ENCODE peak calls at places on chromosomes 3 and 15, in seven cellular contexts. U is amniotic stem cell; X is NCI-H1436; I is GM04504; R is activated CD8-positive, alpha-beta memory T cell treated with anti-CD3 and anti-CD28 coated beads for 48 hours; S is endothelial cell; J is GM12865. L is an unnamed sample.

GRCh38 chr3:54188176-54188791 is 65.9 kb downstream of the CACNA2D3 start:
- DNase-seq in U (peak), R (peak), X (no peak), S (peak), J (peak), I (peak), L (peak)

GRCh38 chr3:169945313-169945712 is 21.3 kb upstream of the SEC62 start:
- DNase-seq in I (no peak), U (no peak), X (no peak), J (peak), S (no peak), R (peak), L (peak)

GRCh38 chr3:165635791-165636681 is 201.2 kb downstream of the BCHE start:
- DNase-seq in S (no peak), X (no peak), J (no peak), R (no peak), U (no peak), I (no peak), L (no peak)

GRCh38 chr3:59424268-59425010 is 374.6 kb upstream of the CFAP20DC start:
- DNase-seq in R (no peak), J (peak), S (no peak), U (no peak), X (no peak), I (peak), L (peak)

GRCh38 chr3:195282982-195283381 is 12.0 kb upstream of the XXYLT1 start:
- DNase-seq in S (no peak), U (no peak), I (no peak), R (no peak), J (no peak), X (no peak), L (no peak)

GRCh38 chr15:27059610-27060202 is 88.7 kb downstream of the GABRG3 start:
- DNase-seq in U (no peak), I (no peak), J (peak), X (peak), S (peak), R (peak), L (peak)

GRCh38 chr3:197286678-197287077 is 11.7 kb downstream of the DLG1 start:
- DNase-seq in I (no peak), J (no peak), U (no peak), S (no peak), X (no peak), R (no peak), L (no peak)

GRCh38 chr3:144942501-144943197 is 971.0 kb downstream of the DIPK2A start:
- DNase-seq in R (no peak), U (no peak), J (no peak), X (no peak), I (no peak), S (no peak), L (no peak)

GRCh38 chr3:124770341-124771082 is 40.3 kb downstream of the UMPS start:
- DNase-seq in X (no peak), I (no peak), R (no peak), U (no peak), S (no peak), J (peak), L (no peak)

GRCh38 chr3:195761031-195761430 is 40.3 kb downstream of the MUC20 start:
- DNase-seq in X (no peak), S (no peak), J (no peak), R (no peak), I (no peak), U (no peak), L (no peak)

GRCh38 chr3:103009609-103010008 is 574.8 kb downstream of the ZPLD1 start:
- DNase-seq in X (no peak), R (no peak), U (no peak), J (no peak), S (no peak), I (no peak), L (no peak)

GRCh38 chr15:69854521-69855171 is 243.1 kb downstream of the TLE3 start:
- DNase-seq in U (peak), X (no peak), R (no peak), I (peak), S (no peak), J (no peak), L (no peak)

GRCh38 chr3:30253832-30254231 is 352.6 kb upstream of the TGFBR2 start:
- DNase-seq in J (no peak), X (no peak), I (no peak), R (no peak), U (no peak), S (no peak), L (no peak)

GRCh38 chr15:52678036-52678467 is 1.1 kb downstream of the ATOSA start:
- DNase-seq in X (peak), R (no peak), U (peak), S (peak), I (peak), J (peak), L (peak)

GRCh38 chr15:25545889-25546288 is 107.1 kb upstream of the UBE3A start:
- DNase-seq in R (no peak), S (no peak), I (no peak), X (no peak), J (no peak), U (no peak), L (no peak)

GRCh38 chr3:182644800-182645433 is 148.4 kb upstream of the ATP11B start:
- DNase-seq in I (no peak), S (no peak), X (no peak), U (no peak), R (peak), J (peak), L (no peak)

GRCh38 chr3:111690242-111690641 is 95.1 kb upstream of the ZBED2 start:
- DNase-seq in S (no peak), U (no peak), X (no peak), J (peak), R (no peak), I (no peak), L (peak)

GRCh38 chr3:31729573-31729972 is 196.8 kb downstream of the STT3B start:
- DNase-seq in J (no peak), X (no peak), I (no peak), U (no peak), R (no peak), S (no peak), L (no peak)

GRCh38 chr3:109897734-109898133 is 560.4 kb upstream of the DPPA4 start:
- DNase-seq in X (no peak), I (no peak), S (no peak), U (no peak), R (no peak), J (no peak), L (no peak)

L was measured in activated CD8-positive, alpha-beta T cell treated with anti-CD3 and anti-CD28 coated beads, Interleukin-2, amount 10 ng/mL, durations not matched to agents 7 days and 5 days.